ENCODE peak calls at places on chromosomes 13 and 19, in ten cellular contexts. Y is neural progenitor cell, X is breast epithelium, T is GM12864, W is Calu3, J is psoas muscle, H is activated B cell treated with CpG ODN at 0.5 μM for 24 hours, Q is GM23338, C is transverse colon, K is astrocyte of the spinal cord. Z is an unnamed sample.

GRCh38 chr13:60654405-60654804 is 257.4 kb downstream of the TDRD3 start:
- DNase-seq in Y (peak), X (no peak), T (no peak), W (no peak), J (no peak), H (no peak), Q (peak), C (no peak), K (peak), Z (no peak)

GRCh38 chr19:55526216-55527196 is 10.4 kb downstream of the SBK2 start:
- DNase-seq in Y (no peak), X (peak), T (no peak), W (peak), J (peak), H (no peak), Q (peak), C (peak), K (peak), Z (no peak)

GRCh38 chr13:73261739-73262216 is 203.0 kb downstream of the KLF5 start:
- DNase-seq in Y (no peak), X (no peak), T (no peak), W (no peak), J (no peak), H (no peak), Q (no peak), C (no peak), K (no peak), Z (no peak)

GRCh38 chr13:114264886-114265611 is 16.4 kb upstream of the UPF3A start:
- DNase-seq in Y (no peak), X (no peak), T (no peak), W (no peak), J (no peak), H (no peak), Q (no peak), C (no peak), K (peak), Z (no peak)

GRCh38 chr13:97254809-97255208 is 32.7 kb downstream of the MBNL2 start:
- DNase-seq in Y (no peak), X (no peak), T (no peak), W (no peak), J (no peak), H (no peak), Q (no peak), C (no peak), K (peak), Z (no peak)

GRCh38 chr19:48509467-48510194 is 2.0 kb downstream of the LMTK3 start:
- DNase-seq in Y (peak), X (no peak), T (no peak), W (no peak), J (no peak), H (no peak), Q (peak), C (no peak), K (no peak), Z (no peak)

GRCh38 chr13:23182142-23182541 is 1.4 kb downstream of the SGCG start:
- DNase-seq in Y (no peak), X (no peak), T (no peak), W (no peak), J (no peak), H (no peak), Q (no peak), C (no peak), K (no peak), Z (no peak)

GRCh38 chr13:99626461-99627082 is 125.3 kb downstream of the TM9SF2 start:
- DNase-seq in Y (peak), X (no peak), T (no peak), W (no peak), J (no peak), H (no peak), Q (no peak), C (no peak), K (peak), Z (no peak)

GRCh38 chr19:32287811-32288227 is 57.6 kb upstream of the ZNF507 start:
- DNase-seq in Y (peak), X (peak), T (no peak), W (peak), J (peak), H (no peak), Q (peak), C (peak), K (peak), Z (no peak)

GRCh38 chr13:98447881-98448641 is 128.8 kb downstream of the STK24 start:
- DNase-seq in Y (peak), X (no peak), T (peak), W (no peak), J (no peak), H (no peak), Q (peak), C (no peak), K (peak), Z (no peak)

GRCh38 chr19:57759096-57759495 is 10.4 kb upstream of the ZNF586 start:
- DNase-seq in Y (no peak), X (no peak), T (no peak), W (no peak), J (no peak), H (no peak), Q (no peak), C (no peak), K (no peak), Z (no peak)

GRCh38 chr13:112029143-112029542 is 37.8 kb upstream of the SOX1 start:
- DNase-seq in Y (no peak), X (no peak), T (no peak), W (no peak), J (no peak), H (no peak), Q (no peak), C (no peak), K (no peak), Z (no peak)

GRCh38 chr13:105395041-105395440 is 1140.4 kb downstream of the EFNB2 start:
- DNase-seq in Y (no peak), X (no peak), T (no peak), W (no peak), J (no peak), H (no peak), Q (no peak), C (no peak), K (no peak), Z (no peak)

GRCh38 chr13:51235186-51235585 is 13.0 kb downstream of the FAM124A start:
- DNase-seq in Y (no peak), X (no peak), T (no peak), W (no peak), J (no peak), H (no peak), Q (no peak), C (no peak), K (no peak), Z (no peak)

GRCh38 chr19:55460670-55461258 is 678 bp downstream of the ISOC2 start:
- DNase-seq in Y (peak), X (peak), T (no peak), W (peak), J (peak), H (no peak), Q (peak), C (peak), K (peak), Z (no peak)

GRCh38 chr19:39083983-39084731 is at the start of gene ACP7:
- DNase-seq in Y (peak), X (no peak), T (no peak), W (peak), J (no peak), H (no peak), Q (peak), C (no peak), K (no peak), Z (peak)
- TF ChIP-seq CTCF in Y (no peak), X (no peak), T (no peak), W (no peak), J (no peak), H (no peak), Q (no peak), C (no peak), K (no peak), Z (no peak)

GRCh38 chr19:1261512-1261862 is 7.6 kb upstream of the CIRBP start:
- DNase-seq in Y (peak), X (no peak), T (no peak), W (no peak), J (no peak), H (peak), Q (peak), C (peak), K (no peak), Z (no peak)
- TF ChIP-seq CTCF in Y (peak), X (peak), T (peak), W (no peak), J (no peak), H (no peak), Q (peak), C (no peak), K (no peak), Z (no peak)

DNA sequence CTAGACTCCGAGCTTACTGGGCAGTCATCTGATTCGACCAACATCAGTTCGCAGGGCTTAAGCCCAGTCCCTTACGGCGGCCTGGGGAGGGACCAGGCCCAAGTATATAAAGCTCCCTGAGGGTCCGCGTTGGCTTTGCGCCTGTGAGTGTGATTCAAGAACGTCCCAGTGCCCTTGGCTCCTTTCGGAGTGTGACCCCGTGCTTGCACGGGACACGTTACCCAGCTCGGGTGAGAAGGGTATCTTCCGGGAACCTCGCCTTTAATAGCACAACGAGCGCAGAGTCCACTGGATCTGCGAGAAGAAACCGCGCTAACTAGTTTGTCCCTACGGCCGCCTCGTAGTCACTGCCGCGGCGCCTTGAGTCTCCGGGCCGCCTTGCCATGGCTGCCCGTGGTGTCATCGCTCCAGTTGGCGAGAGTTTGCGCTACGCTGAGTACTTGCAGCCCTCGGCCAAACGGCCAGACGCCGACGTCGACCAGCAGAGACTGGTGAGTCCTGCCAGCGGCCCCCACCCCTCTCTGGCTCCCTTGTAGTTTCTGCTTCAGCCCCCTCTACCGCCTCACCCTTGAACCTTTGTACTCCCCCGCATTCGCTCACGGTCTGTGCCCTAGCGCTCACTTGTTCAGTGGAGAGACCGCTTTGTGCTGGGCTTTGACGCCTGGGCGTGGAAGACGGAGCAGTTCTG is at the start of gene DNAJC15:
- DNase-seq in Y (peak), X (peak), T (peak), W (peak), J (peak), H (peak), Q (peak), C (peak), K (peak), Z (peak)
- TF ChIP-seq CTCF in Y (no peak), X (no peak), T (no peak), W (no peak), J (no peak), H (no peak), Q (no peak), C (no peak), K (peak), Z (no peak)

GRCh38 chr19:36112678-36113077 is 1.7 kb downstream of the OVOL3 start:
- DNase-seq in Y (no peak), X (no peak), T (no peak), W (no peak), J (no peak), H (no peak), Q (no peak), C (no peak), K (no peak), Z (no peak)

GRCh38 chr19:36114763-36115452 is at the start of gene POLR2I:
- DNase-seq in Y (peak), X (peak), T (peak), W (peak), J (peak), H (peak), Q (peak), C (peak), K (peak), Z (peak)

GRCh38 chr19:36115453-36116343 is at the start of gene TBCB:
- DNase-seq in Y (peak), X (no peak), T (no peak), W (no peak), J (peak), H (no peak), Q (peak), C (peak), K (peak), Z (no peak)

GRCh38 chr19:36113425-36113824 is 1.2 kb downstream of the POLR2I start:
- DNase-seq in Y (no peak), X (no peak), T (no peak), W (no peak), J (no peak), H (no peak), Q (no peak), C (no peak), K (no peak), Z (no peak)

DNA sequence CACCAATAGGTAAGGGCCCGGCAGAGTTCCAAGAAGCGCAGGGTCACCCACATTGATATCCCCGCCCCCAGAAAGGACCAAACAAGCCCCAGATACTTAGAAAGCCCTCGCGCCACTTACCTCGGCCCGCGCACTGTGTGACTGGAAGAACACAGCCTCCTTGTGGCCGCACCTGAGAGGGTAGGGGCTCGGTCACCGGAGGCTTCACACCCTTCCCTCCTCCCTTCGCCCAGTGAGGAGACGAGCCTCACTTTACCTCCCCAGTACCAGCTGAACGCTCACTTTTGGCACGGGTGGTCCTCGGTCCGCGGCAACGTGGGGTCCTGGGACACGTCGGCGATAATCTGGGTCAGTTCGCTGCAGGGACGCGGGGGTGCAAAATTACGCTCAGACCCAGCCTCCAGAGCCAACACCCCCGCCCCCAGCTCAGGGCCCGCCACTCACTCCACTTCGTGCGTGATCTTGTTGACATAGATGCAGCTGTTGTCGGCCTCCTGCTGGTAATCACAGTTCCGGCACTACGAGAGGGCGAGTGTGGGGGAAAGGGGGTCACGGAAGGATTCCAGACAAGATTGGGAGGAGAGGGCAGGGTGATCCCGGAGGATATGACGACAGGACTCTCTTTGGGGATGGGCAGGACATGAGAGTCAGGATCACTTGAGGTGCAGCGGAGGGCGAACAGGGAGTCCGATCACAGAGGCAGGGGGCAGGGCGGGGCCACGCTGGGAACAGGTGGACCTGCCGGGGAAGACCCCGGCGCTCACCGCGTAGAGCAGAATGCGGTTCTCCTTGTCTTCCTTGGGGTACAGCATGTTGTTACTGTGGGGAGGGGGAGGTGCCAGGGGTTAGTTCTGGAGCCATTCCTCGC is 546 bp downstream of the POLR2I start:
- DNase-seq in Y (peak), X (peak), T (no peak), W (no peak), J (peak), H (no peak), Q (peak), C (peak), K (no peak), Z (peak)
- TF ChIP-seq CTCF in Y (no peak), X (no peak), T (peak), W (no peak), J (no peak), H (no peak), Q (peak), C (no peak), K (peak), Z (no peak)

GRCh38 chr19:28242317-28242927 is 970.5 kb downstream of the UQCRFS1 start:
- DNase-seq in Y (peak), X (no peak), T (no peak), W (peak), J (no peak), H (no peak), Q (peak), C (peak), K (peak), Z (no peak)
- TF ChIP-seq CTCF in Y (peak), X (no peak), T (peak), W (no peak), J (peak), H (no peak), Q (peak), C (peak), K (peak), Z (peak)

GRCh38 chr13:110712849-110713641 is 455 bp upstream of the ING1 start:
- DNase-seq in Y (peak), X (peak), T (peak), W (peak), J (peak), H (peak), Q (peak), C (peak), K (peak), Z (peak)
- TF ChIP-seq CTCF in Y (no peak), X (no peak), T (no peak), W (no peak), J (no peak), H (no peak), Q (no peak), C (no peak), K (no peak), Z (no peak)

DNA sequence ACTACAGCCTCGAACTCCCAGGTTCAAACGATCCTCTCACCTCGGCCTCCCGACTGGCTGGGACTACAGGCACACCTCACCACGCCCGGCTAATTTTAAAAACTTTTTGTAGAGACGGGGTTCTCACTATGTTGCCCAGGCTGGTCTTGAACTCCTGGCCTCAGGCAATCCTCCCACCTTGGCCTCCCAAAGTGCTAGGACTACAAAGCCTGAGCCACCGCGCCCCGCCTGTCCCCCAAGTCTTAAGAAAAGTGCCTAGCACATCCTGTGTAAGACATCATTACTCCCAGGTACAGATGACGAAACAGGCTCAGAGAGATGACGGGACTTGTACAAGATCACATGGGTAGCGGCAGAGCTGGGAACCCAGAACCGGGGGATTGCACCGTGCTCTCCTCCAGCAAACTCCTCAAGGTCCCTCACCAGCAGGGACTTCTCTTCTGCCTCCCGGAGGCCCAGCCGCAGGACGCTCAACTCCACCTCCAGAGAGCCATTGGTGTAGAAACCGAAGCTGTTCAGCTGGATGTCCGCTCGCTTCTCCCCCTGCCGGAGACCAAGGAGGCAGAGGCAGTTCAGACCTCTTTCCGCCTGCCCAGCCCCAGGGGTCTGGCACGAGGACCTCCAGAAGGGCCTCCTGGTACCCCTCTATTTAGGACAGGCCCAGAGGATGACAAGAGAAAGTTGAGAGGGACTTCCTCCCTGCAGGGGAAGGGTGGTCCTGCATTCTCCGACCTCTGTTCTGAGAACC is 1.0 kb downstream of the GPR108 start:
- DNase-seq in Y (peak), X (peak), T (peak), W (peak), J (peak), H (peak), Q (peak), C (peak), K (peak), Z (peak)
- TF ChIP-seq CTCF in Y (peak), X (peak), T (peak), W (peak), J (peak), H (no peak), Q (peak), C (peak), K (peak), Z (peak)

GRCh38 chr19:3692141-3693029 is 7.9 kb downstream of the PIP5K1C start:
- DNase-seq in Y (no peak), X (no peak), T (no peak), W (peak), J (no peak), H (peak), Q (no peak), C (no peak), K (no peak), Z (peak)
- TF ChIP-seq CTCF in Y (peak), X (no peak), T (peak), W (peak), J (peak), H (no peak), Q (peak), C (peak), K (peak), Z (peak)

DNA sequence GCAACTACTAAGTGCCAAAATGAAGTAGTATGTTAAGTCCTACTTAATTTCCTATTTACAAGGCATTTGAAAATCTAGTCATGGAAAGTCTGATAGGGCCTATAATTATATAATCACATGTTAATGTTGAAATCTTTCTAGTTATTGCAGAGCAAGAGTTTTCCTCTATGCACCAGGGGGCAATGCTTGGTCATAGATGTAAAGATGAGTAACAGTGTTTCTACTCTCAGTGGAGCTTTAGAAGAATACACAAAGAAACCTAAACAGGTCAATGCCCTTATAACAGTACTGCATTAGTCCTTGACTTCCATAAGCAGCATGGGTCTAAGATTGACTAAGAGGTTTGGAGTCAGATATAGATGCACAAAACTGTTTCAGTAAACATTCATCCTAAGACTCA is 218.7 kb downstream of the KCTD12 start:
- DNase-seq in Y (no peak), X (no peak), T (no peak), W (no peak), J (no peak), H (no peak), Q (no peak), C (no peak), K (peak), Z (no peak)
- TF ChIP-seq CTCF in Y (no peak), X (no peak), T (no peak), W (no peak), J (peak), H (no peak), Q (peak), C (peak), K (peak), Z (no peak)

GRCh38 chr19:35278578-35279284 is 3.6 kb upstream of the HAMP start:
- DNase-seq in Y (no peak), X (no peak), T (no peak), W (no peak), J (no peak), H (no peak), Q (no peak), C (no peak), K (no peak), Z (no peak)

GRCh38 chr19:35281303-35281702 is 1.0 kb upstream of the HAMP start:
- DNase-seq in Y (no peak), X (no peak), T (no peak), W (no peak), J (no peak), H (no peak), Q (no peak), C (no peak), K (no peak), Z (no peak)

GRCh38 chr19:35276706-35277281 is 5.5 kb upstream of the HAMP start:
- DNase-seq in Y (no peak), X (no peak), T (no peak), W (no peak), J (no peak), H (no peak), Q (no peak), C (no peak), K (no peak), Z (no peak)

GRCh38 chr19:35279985-35280821 is 2.1 kb upstream of the HAMP start:
- DNase-seq in Y (no peak), X (no peak), T (no peak), W (no peak), J (no peak), H (no peak), Q (no peak), C (no peak), K (no peak), Z (no peak)

DNA sequence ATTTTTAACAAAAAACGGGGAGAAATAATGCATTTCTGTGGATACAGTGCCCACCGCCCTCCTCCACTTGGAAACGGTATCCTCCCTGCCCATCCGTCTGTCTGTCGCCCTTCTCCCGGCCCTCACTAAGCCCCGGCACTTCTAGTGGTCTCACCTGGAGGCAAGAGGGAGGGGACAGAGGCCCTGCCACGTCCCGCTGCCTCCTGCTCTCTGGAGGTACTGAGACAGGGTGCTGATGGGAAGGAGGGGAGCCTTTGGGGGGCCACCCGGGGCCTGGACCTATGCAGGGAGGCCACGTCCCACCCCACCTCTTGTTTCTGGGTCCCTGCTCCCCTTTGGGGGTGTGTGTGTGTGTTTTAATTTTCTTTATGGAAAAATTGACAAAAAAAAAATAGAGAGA is 3.0 kb upstream of the HAMP start:
- DNase-seq in Y (no peak), X (no peak), T (no peak), W (no peak), J (no peak), H (no peak), Q (no peak), C (no peak), K (no peak), Z (no peak)
- TF ChIP-seq CTCF in Y (no peak), X (no peak), T (no peak), W (no peak), J (no peak), H (no peak), Q (no peak), C (no peak), K (no peak), Z (no peak)

Z was measured in natural killer cell.